ENCODE peak calls at places on chromosomes 3 and 15, in seven cellular contexts. I is IMR-90, M is WTC11, Y is fibroblast of mammary gland, B is Caco-2, P is HFFc6, A is BJ. N is an unnamed sample.

GRCh38 chr15:71146597-71146996 is 31.3 kb downstream of the THSD4 start:
- DNase-seq in B (no peak), M (no peak), P (no peak), A (no peak), I (no peak), Y (no peak), N (no peak)

GRCh38 chr3:46280105-46280797 is 38.0 kb downstream of the CCR3 start:
- DNase-seq in I (peak; percentile 30), P (peak; percentile 54), B (no peak), A (no peak), M (no peak), Y (peak; percentile 61), N (no peak)

GRCh38 chr3:195253981-195254432 is 17.0 kb downstream of the XXYLT1 start:
- DNase-seq in I (no peak), P (no peak), A (no peak), M (no peak), Y (no peak), B (no peak), N (peak; percentile 37)

GRCh38 chr3:100079328-100079727 is 35.0 kb downstream of the FILIP1L start:
- DNase-seq in M (no peak), P (no peak), B (no peak), Y (no peak), A (no peak), I (no peak), N (no peak)

GRCh38 chr3:49191741-49192140 is 20.3 kb downstream of the KLHDC8B start:
- DNase-seq in Y (no peak), M (no peak), I (no peak), B (no peak), A (no peak), P (no peak), N (no peak)

GRCh38 chr3:37652851-37653250 is 208.8 kb upstream of the CTDSPL start:
- DNase-seq in I (no peak), Y (no peak), A (no peak), M (no peak), P (no peak), B (no peak), N (no peak)

GRCh38 chr15:85379403-85380131 is 836 bp upstream of the AKAP13 start:
- DNase-seq in B (no peak), A (no peak), I (no peak), Y (no peak), M (no peak), P (peak; percentile 36), N (no peak)

GRCh38 chr15:31452595-31453557 is 126.2 kb downstream of the KLF13 start:
- DNase-seq in B (no peak), Y (no peak), A (no peak), M (no peak), I (no peak), P (no peak), N (no peak)

GRCh38 chr3:150385296-150386242 is 22.5 kb upstream of the TSC22D2 start:
- DNase-seq in Y (no peak), I (no peak), A (no peak), B (no peak), M (no peak), P (no peak), N (no peak)

GRCh38 chr15:69475769-69476358 is 23.2 kb downstream of the RPLP1 start:
- DNase-seq in P (peak; percentile 63), B (peak; percentile 74), A (no peak), I (peak; percentile 63), Y (peak; percentile 66), M (peak; percentile 83), N (peak; percentile 44)

GRCh38 chr3:48397767-48398681 is 26.0 kb downstream of the FBXW12 start:
- DNase-seq in P (no peak), M (no peak), A (no peak), Y (no peak), I (no peak), B (no peak), N (no peak)

GRCh38 chr15:68672781-68673205 is 94.0 kb downstream of the CORO2B start:
- DNase-seq in Y (peak; percentile 37), M (peak; percentile 49), B (no peak), I (peak; percentile 19), A (no peak), P (no peak), N (no peak)

GRCh38 chr3:177490626-177491025 is 293.3 kb upstream of the TBL1XR1 start:
- DNase-seq in Y (no peak), P (no peak), I (no peak), M (no peak), B (no peak), A (no peak), N (no peak)

GRCh38 chr15:47750030-47750739 is 32.9 kb downstream of the SEMA6D start:
- DNase-seq in P (peak; percentile 85), M (no peak), Y (peak; percentile 85), B (no peak), I (peak; percentile 91), A (peak; percentile 35), N (no peak)

GRCh38 chr15:69757186-69757585 is 304.6 kb downstream of the RPLP1 start:
- DNase-seq in Y (peak; percentile 19), I (peak; percentile 21), M (no peak), A (no peak), P (no peak), B (no peak), N (no peak)

GRCh38 chr3:72413228-72413627 is 435.0 kb downstream of the SHQ1 start:
- DNase-seq in I (peak; percentile 25), Y (peak; percentile 61), P (no peak), M (no peak), B (no peak), A (no peak), N (no peak)

GRCh38 chr15:42608767-42609488 is 33.5 kb downstream of the STARD9 start:
- DNase-seq in P (no peak), I (no peak), M (no peak), B (no peak), Y (no peak), A (no peak), N (no peak)

GRCh38 chr3:196537319-196537984 is 22.3 kb upstream of the SMCO1 start:
- DNase-seq in I (peak; percentile 13), A (no peak), P (no peak), B (no peak), M (peak; percentile 68), Y (peak; percentile 36), N (no peak)

GRCh38 chr3:79885407-79885806 is 117.6 kb upstream of the ROBO1 start:
- DNase-seq in M (no peak), B (no peak), Y (no peak), P (no peak), I (no peak), A (no peak), N (no peak)

GRCh38 chr3:107882261-107882660 is 208.6 kb downstream of the CD47 start:
- DNase-seq in B (no peak), M (no peak), Y (no peak), A (no peak), P (no peak), I (no peak), N (no peak)

GRCh38 chr3:107881517-107881916 is 209.3 kb downstream of the CD47 start:
- DNase-seq in P (no peak), Y (no peak), A (no peak), B (no peak), M (no peak), I (peak; percentile 41), N (no peak)

GRCh38 chr3:107884028-107884427 is 206.8 kb downstream of the CD47 start:
- DNase-seq in M (no peak), Y (no peak), P (no peak), B (no peak), A (no peak), I (no peak), N (no peak)

GRCh38 chr3:107882881-107883280 is 207.9 kb downstream of the CD47 start:
- DNase-seq in I (no peak), M (no peak), B (no peak), Y (no peak), P (no peak), A (no peak), N (no peak)

GRCh38 chr3:107884719-107885460 is 205.9 kb downstream of the CD47 start:
- DNase-seq in P (peak; percentile 73), Y (peak; percentile 92), M (no peak), I (peak; percentile 61), B (no peak), A (peak; percentile 77), N (no peak)
- TF ChIP-seq CTCF in P (no peak), Y (peak; percentile 28), M (peak; percentile 15), I (no peak), B (no peak), A (peak; percentile 27), N (no peak)

DNA sequence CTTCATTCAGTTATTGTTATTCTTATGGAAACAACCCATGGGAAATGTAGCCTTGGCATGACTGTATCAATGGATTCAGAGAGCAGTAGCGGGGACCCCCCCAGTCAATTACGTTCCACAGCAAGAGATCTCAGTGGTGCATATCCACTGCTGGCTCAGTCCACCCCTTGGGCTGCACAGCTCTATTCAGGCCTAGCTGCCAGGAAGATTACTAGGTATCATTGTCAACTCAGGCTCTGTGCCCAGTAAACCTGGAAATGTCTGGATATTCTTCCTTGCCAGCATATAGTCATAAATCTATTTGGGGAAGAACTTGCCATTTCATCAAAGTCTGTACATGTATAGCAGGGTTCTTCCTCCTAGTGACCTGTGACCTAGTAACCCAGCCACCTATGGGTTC is 128.1 kb upstream of the CCDC54 start:
- DNase-seq in I (no peak), B (no peak), P (no peak), A (no peak), M (no peak), Y (no peak), N (no peak)
- TF ChIP-seq CTCF in I (no peak), B (no peak), P (no peak), A (no peak), M (no peak), Y (no peak), N (no peak)

DNA sequence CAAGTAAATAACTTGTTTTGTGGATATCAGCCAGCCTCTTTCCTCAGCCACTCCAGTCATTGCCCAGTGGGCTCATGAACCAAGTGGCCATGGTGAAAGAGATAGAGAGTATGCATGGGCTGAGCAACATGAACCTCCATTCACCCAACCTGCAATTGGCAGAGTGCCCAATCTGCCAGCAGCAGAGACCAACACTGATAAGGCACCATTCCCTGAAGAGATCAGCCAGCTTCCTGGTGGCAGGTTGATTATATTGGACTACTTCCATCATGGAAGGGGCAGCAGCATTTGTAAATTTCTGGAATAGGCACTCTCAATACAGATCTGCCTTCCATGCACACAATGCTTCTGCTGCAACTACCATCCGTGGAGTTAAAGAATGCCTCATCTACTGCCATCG is 10.3 kb upstream of the MCF2L2 start:
- DNase-seq in M (no peak), I (no peak), A (no peak), B (no peak), P (no peak), Y (no peak), N (no peak)
- TF ChIP-seq CTCF in M (no peak), I (no peak), A (no peak), B (no peak), P (no peak), Y (no peak), N (no peak)

DNA sequence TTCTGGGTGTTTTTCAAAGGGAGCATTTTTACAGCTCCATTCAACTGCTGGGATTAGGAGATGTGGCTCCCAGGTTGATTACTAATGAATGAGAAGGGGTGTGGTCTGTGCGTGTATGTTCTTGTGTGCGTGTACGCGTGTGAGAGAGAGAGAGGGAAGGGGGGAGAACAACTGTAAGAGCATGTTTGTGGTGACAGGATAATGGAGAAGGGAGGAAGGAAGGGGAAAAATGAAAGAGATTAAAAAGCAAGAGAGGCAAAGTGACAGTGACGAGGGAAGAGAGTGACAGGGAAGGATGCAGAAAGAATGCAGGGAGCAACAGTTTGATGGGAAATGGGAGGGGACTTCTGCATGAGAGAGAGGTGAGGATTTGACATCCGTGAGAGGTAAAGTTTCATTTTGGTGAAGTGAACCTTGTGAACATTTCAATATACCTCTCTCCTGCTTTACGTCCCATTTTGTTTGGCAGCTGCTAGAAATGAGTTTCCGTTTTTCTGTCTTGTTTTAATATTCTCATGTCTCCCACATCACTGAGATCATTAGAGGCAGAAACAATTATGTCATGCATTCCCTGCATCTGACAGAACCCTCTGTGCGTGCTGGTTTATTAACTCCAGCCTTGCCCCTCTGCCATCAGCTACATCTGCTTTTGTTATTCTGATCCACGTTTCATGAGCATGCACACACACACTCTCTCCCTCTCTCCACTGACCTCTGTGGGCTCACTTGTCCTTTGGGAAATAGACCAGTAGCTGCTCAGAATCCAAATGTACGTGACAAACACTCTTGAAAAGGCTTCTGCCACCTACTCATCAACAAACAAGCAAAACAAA is 161.6 kb downstream of the GAP43 start:
- DNase-seq in P (peak; percentile 74), M (no peak), Y (peak; percentile 94), B (no peak), I (peak; percentile 96), A (peak; percentile 95), N (no peak)
- TF ChIP-seq CTCF in P (peak; percentile 46), M (peak; percentile 18), Y (no peak), B (no peak), I (no peak), A (no peak), N (peak; percentile 46)